ENCODE peak calls at places on chromosomes 6 and 20, in ten cellular contexts. One of them, this sample, is unnamed.

GRCh38 chr6:45703041-45703739 is 312.5 kb downstream of the CLIC5 start:
- DNase-seq in kidney tubule cell: peak
- DNase-seq in AG10803: peak
- DNase-seq in effector CD4-positive, alpha-beta T cell: no peak
- DNase-seq in neural progenitor cell: no peak
- DNase-seq in activated naive CD4-positive, alpha-beta T cell treated with Interleukin-2 at 50 U/mL for 16 hours: no peak
- DNase-seq in endothelial cell of umbilical vein: no peak
- DNase-seq in AG20443: no peak
- DNase-seq in stimulated activated CD8-positive, alpha-beta memory T cell treated with anti-CD3 and anti-CD28 coated beads, Interleukin-2, amount 100 ng/mL, for 1 hour: no peak
- DNase-seq in germinal center: no peak
- DNase-seq in this sample: peak

GRCh38 chr20:35886537-35886936 is 67.8 kb downstream of the SCAND1 start:
- DNase-seq in kidney tubule cell: no peak
- DNase-seq in AG10803: peak
- DNase-seq in effector CD4-positive, alpha-beta T cell: no peak
- DNase-seq in neural progenitor cell: no peak
- DNase-seq in activated naive CD4-positive, alpha-beta T cell treated with Interleukin-2 at 50 U/mL for 16 hours: no peak
- DNase-seq in endothelial cell of umbilical vein: no peak
- DNase-seq in AG20443: no peak
- DNase-seq in stimulated activated CD8-positive, alpha-beta memory T cell treated with anti-CD3 and anti-CD28 coated beads, Interleukin-2, amount 100 ng/mL, for 1 hour: no peak
- DNase-seq in germinal center: no peak
- DNase-seq in this sample: no peak

GRCh38 chr6:138944412-138944811 is 43.6 kb downstream of the REPS1 start:
- DNase-seq in kidney tubule cell: peak
- DNase-seq in AG10803: peak
- DNase-seq in effector CD4-positive, alpha-beta T cell: no peak
- DNase-seq in neural progenitor cell: no peak
- DNase-seq in activated naive CD4-positive, alpha-beta T cell treated with Interleukin-2 at 50 U/mL for 16 hours: peak
- DNase-seq in endothelial cell of umbilical vein: peak
- DNase-seq in AG20443: peak
- DNase-seq in stimulated activated CD8-positive, alpha-beta memory T cell treated with anti-CD3 and anti-CD28 coated beads, Interleukin-2, amount 100 ng/mL, for 1 hour: no peak
- DNase-seq in germinal center: no peak
- DNase-seq in this sample: peak

GRCh38 chr6:14925627-14926026 is 320.2 kb upstream of the JARID2 start:
- DNase-seq in kidney tubule cell: no peak
- DNase-seq in AG10803: peak
- DNase-seq in effector CD4-positive, alpha-beta T cell: no peak
- DNase-seq in neural progenitor cell: no peak
- DNase-seq in activated naive CD4-positive, alpha-beta T cell treated with Interleukin-2 at 50 U/mL for 16 hours: no peak
- DNase-seq in endothelial cell of umbilical vein: no peak
- DNase-seq in AG20443: no peak
- DNase-seq in stimulated activated CD8-positive, alpha-beta memory T cell treated with anti-CD3 and anti-CD28 coated beads, Interleukin-2, amount 100 ng/mL, for 1 hour: no peak
- DNase-seq in germinal center: no peak
- DNase-seq in this sample: no peak

GRCh38 chr6:27617046-27617687 is 144.3 kb upstream of the ZNF184 start:
- DNase-seq in kidney tubule cell: peak
- DNase-seq in AG10803: peak
- DNase-seq in effector CD4-positive, alpha-beta T cell: no peak
- DNase-seq in neural progenitor cell: peak
- DNase-seq in activated naive CD4-positive, alpha-beta T cell treated with Interleukin-2 at 50 U/mL for 16 hours: no peak
- DNase-seq in endothelial cell of umbilical vein: peak
- DNase-seq in AG20443: peak
- DNase-seq in stimulated activated CD8-positive, alpha-beta memory T cell treated with anti-CD3 and anti-CD28 coated beads, Interleukin-2, amount 100 ng/mL, for 1 hour: no peak
- DNase-seq in germinal center: no peak
- DNase-seq in this sample: peak

GRCh38 chr20:48875914-48876240 is 45.6 kb upstream of the ARFGEF2 start:
- DNase-seq in kidney tubule cell: no peak
- DNase-seq in AG10803: peak
- DNase-seq in effector CD4-positive, alpha-beta T cell: no peak
- DNase-seq in neural progenitor cell: no peak
- DNase-seq in activated naive CD4-positive, alpha-beta T cell treated with Interleukin-2 at 50 U/mL for 16 hours: no peak
- DNase-seq in endothelial cell of umbilical vein: no peak
- DNase-seq in AG20443: peak
- DNase-seq in stimulated activated CD8-positive, alpha-beta memory T cell treated with anti-CD3 and anti-CD28 coated beads, Interleukin-2, amount 100 ng/mL, for 1 hour: no peak
- DNase-seq in germinal center: no peak
- DNase-seq in this sample: no peak

GRCh38 chr20:40920291-40920690 is 108.3 kb upstream of the TOP1 start:
- DNase-seq in kidney tubule cell: no peak
- DNase-seq in AG10803: no peak
- DNase-seq in effector CD4-positive, alpha-beta T cell: no peak
- DNase-seq in neural progenitor cell: no peak
- DNase-seq in activated naive CD4-positive, alpha-beta T cell treated with Interleukin-2 at 50 U/mL for 16 hours: no peak
- DNase-seq in endothelial cell of umbilical vein: no peak
- DNase-seq in AG20443: no peak
- DNase-seq in stimulated activated CD8-positive, alpha-beta memory T cell treated with anti-CD3 and anti-CD28 coated beads, Interleukin-2, amount 100 ng/mL, for 1 hour: no peak
- DNase-seq in germinal center: no peak
- DNase-seq in this sample: no peak

GRCh38 chr6:37137881-37138568 is 31.9 kb upstream of the PIM1 start:
- DNase-seq in kidney tubule cell: peak
- DNase-seq in AG10803: no peak
- DNase-seq in effector CD4-positive, alpha-beta T cell: no peak
- DNase-seq in neural progenitor cell: no peak
- DNase-seq in activated naive CD4-positive, alpha-beta T cell treated with Interleukin-2 at 50 U/mL for 16 hours: no peak
- DNase-seq in endothelial cell of umbilical vein: no peak
- DNase-seq in AG20443: no peak
- DNase-seq in stimulated activated CD8-positive, alpha-beta memory T cell treated with anti-CD3 and anti-CD28 coated beads, Interleukin-2, amount 100 ng/mL, for 1 hour: no peak
- DNase-seq in germinal center: no peak
- DNase-seq in this sample: no peak

GRCh38 chr6:39362487-39362865 is 40.0 kb upstream of the KCNK16 start:
- DNase-seq in kidney tubule cell: peak
- DNase-seq in AG10803: peak
- DNase-seq in effector CD4-positive, alpha-beta T cell: no peak
- DNase-seq in neural progenitor cell: peak
- DNase-seq in activated naive CD4-positive, alpha-beta T cell treated with Interleukin-2 at 50 U/mL for 16 hours: no peak
- DNase-seq in endothelial cell of umbilical vein: no peak
- DNase-seq in AG20443: peak
- DNase-seq in stimulated activated CD8-positive, alpha-beta memory T cell treated with anti-CD3 and anti-CD28 coated beads, Interleukin-2, amount 100 ng/mL, for 1 hour: no peak
- DNase-seq in germinal center: no peak
- DNase-seq in this sample: no peak

GRCh38 chr6:37688088-37688850 is 9.4 kb downstream of the MDGA1 start:
- DNase-seq in kidney tubule cell: no peak
- DNase-seq in AG10803: no peak
- DNase-seq in effector CD4-positive, alpha-beta T cell: no peak
- DNase-seq in neural progenitor cell: no peak
- DNase-seq in activated naive CD4-positive, alpha-beta T cell treated with Interleukin-2 at 50 U/mL for 16 hours: no peak
- DNase-seq in endothelial cell of umbilical vein: no peak
- DNase-seq in AG20443: no peak
- DNase-seq in stimulated activated CD8-positive, alpha-beta memory T cell treated with anti-CD3 and anti-CD28 coated beads, Interleukin-2, amount 100 ng/mL, for 1 hour: no peak
- DNase-seq in germinal center: no peak
- DNase-seq in this sample: no peak

GRCh38 chr20:8901237-8902025 is 167.5 kb upstream of the PLCB4 start:
- DNase-seq in kidney tubule cell: no peak
- DNase-seq in AG10803: peak
- DNase-seq in effector CD4-positive, alpha-beta T cell: no peak
- DNase-seq in neural progenitor cell: no peak
- DNase-seq in activated naive CD4-positive, alpha-beta T cell treated with Interleukin-2 at 50 U/mL for 16 hours: no peak
- DNase-seq in endothelial cell of umbilical vein: no peak
- DNase-seq in AG20443: peak
- DNase-seq in stimulated activated CD8-positive, alpha-beta memory T cell treated with anti-CD3 and anti-CD28 coated beads, Interleukin-2, amount 100 ng/mL, for 1 hour: no peak
- DNase-seq in germinal center: no peak
- DNase-seq in this sample: no peak

This sample was measured in Caki2.